ENCODE peak calls at places on chromosomes 1 and 21, in six cellular contexts. One of them, this sample, is unnamed.

GRCh38 chr1:85128296-85128695 is 72.5 kb downstream of the SYDE2 start:
- DNase-seq in effector memory CD4-positive, alpha-beta T cell: no peak
- DNase-seq in CD8-positive, alpha-beta T cell: no peak
- DNase-seq in SJSA1: no peak
- DNase-seq in stomach: no peak
- DNase-seq in psoas muscle: no peak
- DNase-seq in this sample: no peak

GRCh38 chr1:88655145-88655544 is 28.9 kb upstream of the PKN2 start:
- DNase-seq in effector memory CD4-positive, alpha-beta T cell: no peak
- DNase-seq in CD8-positive, alpha-beta T cell: no peak
- DNase-seq in SJSA1: no peak
- DNase-seq in stomach: no peak
- DNase-seq in psoas muscle: no peak
- DNase-seq in this sample: no peak

GRCh38 chr1:244413736-244414135 is 38.0 kb downstream of the ADSS2 start:
- DNase-seq in effector memory CD4-positive, alpha-beta T cell: no peak
- DNase-seq in CD8-positive, alpha-beta T cell: no peak
- DNase-seq in SJSA1: no peak
- DNase-seq in stomach: no peak
- DNase-seq in psoas muscle: no peak
- DNase-seq in this sample: no peak

GRCh38 chr1:226628624-226629155 is 80.1 kb downstream of the STUM start:
- DNase-seq in effector memory CD4-positive, alpha-beta T cell: no peak
- DNase-seq in CD8-positive, alpha-beta T cell: no peak
- DNase-seq in SJSA1: no peak
- DNase-seq in stomach: peak; percentile 39
- DNase-seq in psoas muscle: peak; percentile 13
- DNase-seq in this sample: peak; percentile 7

GRCh38 chr1:53656062-53656915 is 82.7 kb downstream of the GLIS1 start:
- DNase-seq in effector memory CD4-positive, alpha-beta T cell: no peak
- DNase-seq in CD8-positive, alpha-beta T cell: no peak
- DNase-seq in SJSA1: no peak
- DNase-seq in stomach: no peak
- DNase-seq in psoas muscle: no peak
- DNase-seq in this sample: no peak

GRCh38 chr1:29416825-29417557 is 180.7 kb downstream of the PTPRU start:
- DNase-seq in effector memory CD4-positive, alpha-beta T cell: no peak
- DNase-seq in CD8-positive, alpha-beta T cell: no peak
- DNase-seq in SJSA1: peak; percentile 31
- DNase-seq in stomach: no peak
- DNase-seq in psoas muscle: no peak
- DNase-seq in this sample: no peak

GRCh38 chr1:164051791-164052190 is 507.2 kb upstream of the PBX1 start:
- DNase-seq in effector memory CD4-positive, alpha-beta T cell: no peak
- DNase-seq in CD8-positive, alpha-beta T cell: no peak
- DNase-seq in SJSA1: no peak
- DNase-seq in stomach: no peak
- DNase-seq in psoas muscle: no peak
- DNase-seq in this sample: no peak

GRCh38 chr1:47785561-47786271 is 211.5 kb downstream of the TRABD2B start:
- DNase-seq in effector memory CD4-positive, alpha-beta T cell: no peak
- DNase-seq in CD8-positive, alpha-beta T cell: no peak
- DNase-seq in SJSA1: no peak
- DNase-seq in stomach: no peak
- DNase-seq in psoas muscle: peak; percentile 71
- DNase-seq in this sample: peak; percentile 39

GRCh38 chr1:12539705-12540579 is 78.1 kb downstream of the DHRS3 start:
- DNase-seq in effector memory CD4-positive, alpha-beta T cell: no peak
- DNase-seq in CD8-positive, alpha-beta T cell: no peak
- DNase-seq in SJSA1: peak; percentile 67
- DNase-seq in stomach: peak; percentile 60
- DNase-seq in psoas muscle: peak; percentile 92
- DNase-seq in this sample: peak; percentile 82

GRCh38 chr1:6580119-6580587 is 359 bp downstream of the ZBTB48 start:
- DNase-seq in effector memory CD4-positive, alpha-beta T cell: no peak
- DNase-seq in CD8-positive, alpha-beta T cell: no peak
- DNase-seq in SJSA1: no peak
- DNase-seq in stomach: no peak
- DNase-seq in psoas muscle: peak; percentile 64
- DNase-seq in this sample: peak; percentile 65

GRCh38 chr1:245180496-245180895 is 25.7 kb downstream of the KIF26B start:
- DNase-seq in effector memory CD4-positive, alpha-beta T cell: no peak
- DNase-seq in CD8-positive, alpha-beta T cell: no peak
- DNase-seq in SJSA1: no peak
- DNase-seq in stomach: no peak
- DNase-seq in psoas muscle: no peak
- DNase-seq in this sample: no peak

GRCh38 chr1:38424677-38425076 is 378.1 kb upstream of the POU3F1 start:
- DNase-seq in effector memory CD4-positive, alpha-beta T cell: no peak
- DNase-seq in CD8-positive, alpha-beta T cell: no peak
- DNase-seq in SJSA1: no peak
- DNase-seq in stomach: no peak
- DNase-seq in psoas muscle: no peak
- DNase-seq in this sample: no peak

GRCh38 chr1:168613689-168614655 is 37.6 kb downstream of the XCL1 start:
- DNase-seq in effector memory CD4-positive, alpha-beta T cell: no peak
- DNase-seq in CD8-positive, alpha-beta T cell: no peak
- DNase-seq in SJSA1: no peak
- DNase-seq in stomach: no peak
- DNase-seq in psoas muscle: peak; percentile 90
- DNase-seq in this sample: no peak

GRCh38 chr21:37636152-37636860 is 269.7 kb downstream of the DYRK1A start:
- DNase-seq in effector memory CD4-positive, alpha-beta T cell: no peak
- DNase-seq in CD8-positive, alpha-beta T cell: no peak
- DNase-seq in SJSA1: peak; percentile 72
- DNase-seq in stomach: no peak
- DNase-seq in psoas muscle: no peak
- DNase-seq in this sample: no peak

GRCh38 chr21:42129300-42130266 is 58.5 kb downstream of the UMODL1 start:
- DNase-seq in effector memory CD4-positive, alpha-beta T cell: no peak
- DNase-seq in CD8-positive, alpha-beta T cell: no peak
- DNase-seq in SJSA1: no peak
- DNase-seq in stomach: no peak
- DNase-seq in psoas muscle: no peak
- DNase-seq in this sample: peak; percentile 20

GRCh38 chr1:233459470-233459945 is 132.0 kb downstream of the MAP3K21 start:
- DNase-seq in effector memory CD4-positive, alpha-beta T cell: no peak
- DNase-seq in CD8-positive, alpha-beta T cell: no peak
- DNase-seq in SJSA1: no peak
- DNase-seq in stomach: no peak
- DNase-seq in psoas muscle: no peak
- DNase-seq in this sample: no peak

GRCh38 chr1:53548031-53548491 is 88.9 kb downstream of the DMRTB1 start:
- DNase-seq in effector memory CD4-positive, alpha-beta T cell: no peak
- DNase-seq in CD8-positive, alpha-beta T cell: no peak
- DNase-seq in SJSA1: no peak
- DNase-seq in stomach: no peak
- DNase-seq in psoas muscle: no peak
- DNase-seq in this sample: peak; percentile 26

GRCh38 chr21:41313765-41314164 is 2.8 kb upstream of the FAM3B start:
- DNase-seq in effector memory CD4-positive, alpha-beta T cell: no peak
- DNase-seq in CD8-positive, alpha-beta T cell: no peak
- DNase-seq in SJSA1: no peak
- DNase-seq in stomach: no peak
- DNase-seq in psoas muscle: no peak
- DNase-seq in this sample: no peak

GRCh38 chr1:215539803-215540575 is 27.1 kb upstream of the KCTD3 start:
- DNase-seq in effector memory CD4-positive, alpha-beta T cell: no peak
- DNase-seq in CD8-positive, alpha-beta T cell: no peak
- DNase-seq in SJSA1: no peak
- DNase-seq in stomach: peak; percentile 39
- DNase-seq in psoas muscle: no peak
- DNase-seq in this sample: no peak

GRCh38 chr21:34930971-34931370 is 118.1 kb downstream of the RUNX1 start:
- DNase-seq in effector memory CD4-positive, alpha-beta T cell: no peak
- DNase-seq in CD8-positive, alpha-beta T cell: no peak
- DNase-seq in SJSA1: no peak
- DNase-seq in stomach: no peak
- DNase-seq in psoas muscle: no peak
- DNase-seq in this sample: no peak

GRCh38 chr1:37759451-37759850 is 5.5 kb downstream of the EPHA10 start:
- DNase-seq in effector memory CD4-positive, alpha-beta T cell: no peak
- DNase-seq in CD8-positive, alpha-beta T cell: no peak
- DNase-seq in SJSA1: no peak
- DNase-seq in stomach: no peak
- DNase-seq in psoas muscle: no peak
- DNase-seq in this sample: no peak

GRCh38 chr1:203325004-203325417 is 19.7 kb downstream of the BTG2 start:
- DNase-seq in effector memory CD4-positive, alpha-beta T cell: peak; percentile 54
- DNase-seq in CD8-positive, alpha-beta T cell: peak; percentile 51
- DNase-seq in SJSA1: no peak
- DNase-seq in stomach: no peak
- DNase-seq in psoas muscle: no peak
- DNase-seq in this sample: peak; percentile 45

GRCh38 chr1:114126696-114127095 is 27.0 kb downstream of the SYT6 start:
- DNase-seq in effector memory CD4-positive, alpha-beta T cell: no peak
- DNase-seq in CD8-positive, alpha-beta T cell: no peak
- DNase-seq in SJSA1: no peak
- DNase-seq in stomach: no peak
- DNase-seq in psoas muscle: no peak
- DNase-seq in this sample: no peak

GRCh38 chr1:177256153-177256814 is 85.5 kb downstream of the BRINP2 start:
- DNase-seq in effector memory CD4-positive, alpha-beta T cell: no peak
- DNase-seq in CD8-positive, alpha-beta T cell: no peak
- DNase-seq in SJSA1: peak; percentile 79
- DNase-seq in stomach: peak; percentile 75
- DNase-seq in psoas muscle: peak; percentile 81
- DNase-seq in this sample: peak; percentile 79

GRCh38 chr1:24126023-24126671 is 14.2 kb upstream of the MYOM3 start:
- DNase-seq in effector memory CD4-positive, alpha-beta T cell: no peak
- DNase-seq in CD8-positive, alpha-beta T cell: no peak
- DNase-seq in SJSA1: no peak
- DNase-seq in stomach: no peak
- DNase-seq in psoas muscle: peak; percentile 77
- DNase-seq in this sample: no peak

DNA sequence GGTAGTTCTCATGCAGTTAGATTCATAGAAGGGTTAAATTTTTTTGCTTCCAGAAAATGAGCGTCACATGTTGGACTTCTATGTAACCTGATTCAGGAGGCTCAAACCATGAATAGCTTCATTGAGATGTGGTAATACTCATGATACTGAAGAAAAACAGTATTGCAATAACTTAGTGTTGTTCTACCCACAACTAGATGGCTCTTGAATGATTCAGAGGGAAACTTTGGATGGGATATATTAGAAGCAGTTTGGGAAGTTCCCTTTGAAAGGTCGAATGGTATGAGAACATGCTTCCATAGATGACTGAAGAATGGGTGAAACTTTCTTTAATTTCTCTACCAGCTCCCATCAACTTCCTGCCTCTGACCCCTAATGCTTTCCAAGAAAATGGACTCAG is 211.7 kb upstream of the PTGFR start:
- DNase-seq in effector memory CD4-positive, alpha-beta T cell: no peak
- DNase-seq in CD8-positive, alpha-beta T cell: no peak
- DNase-seq in SJSA1: no peak
- DNase-seq in stomach: no peak
- DNase-seq in psoas muscle: no peak
- DNase-seq in this sample: no peak
- H3K4me3 ChIP-seq in effector memory CD4-positive, alpha-beta T cell: no peak overlapping the region
- H3K4me3 ChIP-seq in CD8-positive, alpha-beta T cell: no peak overlapping the region
- H3K4me3 ChIP-seq in SJSA1: no peak overlapping the region
- H3K4me3 ChIP-seq in stomach: no peak overlapping the region
- H3K4me3 ChIP-seq in psoas muscle: no peak overlapping the region
- H3K4me3 ChIP-seq in this sample: no peak overlapping the region

DNA sequence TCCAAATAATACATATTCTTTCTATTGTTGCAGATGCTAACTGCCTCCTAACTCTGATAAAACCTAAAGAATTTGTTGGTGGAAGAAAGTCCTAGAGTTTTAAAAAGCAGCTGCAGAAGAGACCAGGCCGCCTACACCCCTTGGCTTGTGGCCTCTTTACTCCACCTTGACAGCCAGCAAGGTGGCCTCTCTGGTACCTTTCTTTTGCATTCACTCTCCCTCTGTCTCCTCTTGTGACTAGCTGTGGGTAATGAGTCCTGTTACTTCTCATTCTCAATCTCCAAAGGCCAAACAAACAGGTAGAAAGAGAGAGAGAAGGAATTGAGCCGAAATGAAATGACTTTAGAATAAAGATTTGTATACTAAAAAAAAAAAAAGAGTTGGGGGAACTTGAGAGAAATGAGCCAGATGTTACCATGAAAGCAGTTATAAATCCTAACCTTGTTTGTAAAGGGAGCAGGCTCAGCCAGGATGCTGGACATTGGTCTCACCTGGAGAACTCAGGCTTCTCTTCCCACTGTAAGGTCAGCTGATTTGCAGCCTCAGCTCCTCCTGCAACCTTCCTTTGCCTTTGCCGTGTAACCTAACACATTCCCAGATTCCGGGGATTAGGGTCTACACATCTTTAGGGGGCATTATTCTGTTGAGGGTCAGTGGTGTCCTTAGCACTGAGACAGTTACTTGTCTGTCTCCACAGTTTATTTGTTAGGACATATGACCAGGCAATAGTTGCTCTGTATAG is 164.1 kb upstream of the IRF2BP2 start:
- DNase-seq in effector memory CD4-positive, alpha-beta T cell: no peak
- DNase-seq in CD8-positive, alpha-beta T cell: no peak
- DNase-seq in SJSA1: peak; percentile 13
- DNase-seq in stomach: peak; percentile 13
- DNase-seq in psoas muscle: no peak
- DNase-seq in this sample: no peak
- H3K27ac ChIP-seq in effector memory CD4-positive, alpha-beta T cell: no peak overlapping the region
- H3K27ac ChIP-seq in CD8-positive, alpha-beta T cell: no peak overlapping the region
- H3K27ac ChIP-seq in SJSA1: no peak overlapping the region
- H3K27ac ChIP-seq in stomach: no peak overlapping the region
- H3K27ac ChIP-seq in psoas muscle: no peak overlapping the region
- H3K27ac ChIP-seq in this sample: no peak overlapping the region

GRCh38 chr1:239276051-239276450 is 110.3 kb upstream of the CHRM3 start:
- DNase-seq in effector memory CD4-positive, alpha-beta T cell: no peak
- DNase-seq in CD8-positive, alpha-beta T cell: no peak
- DNase-seq in SJSA1: no peak
- DNase-seq in stomach: no peak
- DNase-seq in psoas muscle: no peak
- DNase-seq in this sample: no peak
- H3K9me3 ChIP-seq in effector memory CD4-positive, alpha-beta T cell: no peaks in the 10 kb centered on the region
- H3K9me3 ChIP-seq in CD8-positive, alpha-beta T cell: no peaks in the 10 kb centered on the region
- H3K9me3 ChIP-seq in SJSA1: peaks cover 10% of the 10 kb centered on the region
- H3K9me3 ChIP-seq in stomach: no peaks in the 10 kb centered on the region
- H3K9me3 ChIP-seq in psoas muscle: peaks cover 2% of the 10 kb centered on the region
- H3K9me3 ChIP-seq in this sample: peaks cover 21% of the 10 kb centered on the region

GRCh38 chr1:222335586-222335985 is 212.3 kb downstream of the HHIPL2 start:
- DNase-seq in effector memory CD4-positive, alpha-beta T cell: no peak
- DNase-seq in CD8-positive, alpha-beta T cell: no peak
- DNase-seq in SJSA1: no peak
- DNase-seq in stomach: no peak
- DNase-seq in psoas muscle: no peak
- DNase-seq in this sample: no peak
- H3K4me3 ChIP-seq in effector memory CD4-positive, alpha-beta T cell: no peak overlapping the region
- H3K4me3 ChIP-seq in CD8-positive, alpha-beta T cell: no peak overlapping the region
- H3K4me3 ChIP-seq in SJSA1: no peak overlapping the region
- H3K4me3 ChIP-seq in stomach: no peak overlapping the region
- H3K4me3 ChIP-seq in psoas muscle: no peak overlapping the region
- H3K4me3 ChIP-seq in this sample: no peak overlapping the region

This sample was measured in left lung.